ENCODE peak calls at places on chromosome 21, in four cellular contexts. A is coronary artery, V is fibroblast of mammary gland, I is OCI-LY7. X is an unnamed sample.

GRCh38 chr21:43369124-43369523 is 57.8 kb downstream of the SIK1 start:
- DNase-seq in A (no peak), V (peak; percentile 76), I (no peak), X (no peak)

GRCh38 chr21:29521872-29522271 is 223.2 kb downstream of the BACH1 start:
- DNase-seq in A (no peak), V (no peak), I (no peak), X (no peak)

GRCh38 chr21:43190544-43191340 is 21.9 kb downstream of the CRYAA start:
- DNase-seq in A (peak; percentile 63), V (no peak), I (no peak), X (peak; percentile 76)

GRCh38 chr21:33212159-33212851 is 17.4 kb upstream of the IFNAR2 start:
- DNase-seq in A (no peak), V (peak; percentile 70), I (peak; percentile 87), X (no peak)

GRCh38 chr21:42839271-42840231 is 39.8 kb downstream of the WDR4 start:
- DNase-seq in A (peak; percentile 56), V (no peak), I (no peak), X (peak; percentile 80)

GRCh38 chr21:14773777-14774345 is 227.7 kb upstream of the SAMSN1 start:
- DNase-seq in A (no peak), V (peak; percentile 48), I (peak; percentile 63), X (no peak)

GRCh38 chr21:27300770-27301169 is 333.9 kb upstream of the ADAMTS5 start:
- DNase-seq in A (no peak), V (peak; percentile 82), I (no peak), X (no peak)

GRCh38 chr21:32916522-32917099 is 109.1 kb upstream of the OLIG2 start:
- DNase-seq in A (no peak), V (peak; percentile 5), I (peak; percentile 31), X (no peak)

GRCh38 chr21:42818328-42818749 is 61.0 kb downstream of the WDR4 start:
- DNase-seq in A (peak; percentile 59), V (peak; percentile 51), I (peak; percentile 41), X (peak; percentile 86)

GRCh38 chr21:29939859-29940245 is at the start of gene GRIK1:
- DNase-seq in A (no peak), V (peak; percentile 2), I (no peak), X (no peak)

GRCh38 chr21:28974531-28975227 is 18.0 kb downstream of the LTN1 start:
- DNase-seq in A (no peak), V (no peak), I (no peak), X (no peak)

GRCh38 chr21:25373126-25374082 is 233.9 kb downstream of the MRPL39 start:
- DNase-seq in A (no peak), V (no peak), I (no peak), X (no peak)

GRCh38 chr21:32861871-32862270 is 90.3 kb upstream of the PAXBP1 start:
- DNase-seq in A (no peak), V (peak; percentile 78), I (no peak), X (no peak)

DNA sequence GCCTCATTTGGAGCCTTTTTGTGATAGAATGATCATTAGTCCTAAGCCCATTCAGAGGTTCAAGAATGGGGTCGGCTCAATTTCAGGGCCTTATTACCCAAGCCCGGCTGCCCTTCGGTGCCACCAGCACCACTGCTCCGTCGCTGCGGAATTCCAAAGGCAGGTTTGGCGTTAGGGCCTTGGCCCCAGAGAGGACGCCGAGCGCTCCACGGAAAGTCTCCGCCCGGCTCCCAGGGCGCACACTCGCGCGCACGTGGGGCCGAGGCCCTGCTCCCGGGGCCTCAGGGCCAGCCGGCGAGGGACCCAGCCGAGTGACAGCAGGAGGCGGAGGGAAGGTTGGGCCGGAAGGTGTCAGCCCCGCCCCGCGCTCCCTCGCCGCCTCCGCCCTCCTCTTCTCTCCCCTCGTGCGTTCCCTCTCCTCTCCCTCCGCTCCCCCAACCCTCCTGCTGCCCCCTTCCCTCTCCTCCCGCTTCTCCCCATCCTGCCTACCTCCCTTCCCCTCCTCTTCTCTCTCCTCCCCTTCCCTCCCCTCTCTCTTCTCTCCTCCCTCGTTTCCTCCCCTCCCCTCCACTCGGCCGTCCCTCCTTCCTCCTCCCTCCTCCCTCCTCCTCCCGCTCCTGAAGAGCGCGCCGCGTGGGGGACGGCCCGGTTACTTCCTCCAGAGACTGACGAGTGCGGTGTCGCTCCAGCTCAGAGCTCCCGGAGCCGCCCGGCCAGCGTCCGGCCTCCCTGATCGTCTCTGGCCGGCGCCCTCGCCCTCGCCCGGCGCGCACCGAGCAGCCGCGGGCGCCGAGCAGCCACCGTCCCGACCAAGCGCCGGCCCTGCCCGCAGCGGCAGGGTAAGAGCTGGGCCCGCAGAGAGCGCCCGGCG is at the start of gene ETS2:
- DNase-seq in A (peak; percentile 95), V (peak; percentile 88), I (peak; percentile 83), X (peak; percentile 91)
- TF ChIP-seq CTCF in A (no peak), V (no peak), I (peak; percentile 35), X (no peak)

DNA sequence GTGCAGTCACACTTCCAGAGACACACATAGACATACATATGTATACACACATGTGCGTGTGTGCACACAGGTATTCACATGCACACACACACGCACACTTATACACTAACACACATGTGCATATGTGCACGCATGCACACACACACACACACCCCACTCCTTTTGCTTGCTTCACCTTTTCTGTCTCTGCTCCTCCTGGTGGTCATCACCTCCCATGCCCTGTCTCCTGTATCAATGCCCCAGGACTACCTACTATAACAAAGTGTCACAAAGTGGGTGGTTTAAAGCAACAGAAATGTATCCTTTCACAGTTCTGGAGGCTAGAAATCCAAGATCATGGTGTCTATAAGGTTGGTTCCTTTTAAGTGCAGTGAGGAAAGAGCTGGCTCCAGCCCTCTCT is 27.4 kb downstream of the ETS2 start:
- DNase-seq in A (no peak), V (no peak), I (no peak), X (peak; percentile 42)
- TF ChIP-seq CTCF in A (no peak), V (peak; percentile 4), I (no peak), X (no peak)

GRCh38 chr21:45267390-45267760 is 20.3 kb downstream of the POFUT2 start:
- DNase-seq in A (peak; percentile 49), V (no peak), I (no peak), X (peak; percentile 78)

GRCh38 chr21:45265721-45266517 is 21.8 kb downstream of the POFUT2 start:
- DNase-seq in A (peak; percentile 50), V (no peak), I (no peak), X (peak; percentile 82)

GRCh38 chr21:45269861-45270260 is 17.8 kb downstream of the POFUT2 start:
- DNase-seq in A (peak; percentile 50), V (no peak), I (no peak), X (no peak)

GRCh38 chr21:45266518-45267389 is 20.9 kb downstream of the POFUT2 start:
- DNase-seq in A (no peak), V (no peak), I (no peak), X (peak; percentile 71)

DNA sequence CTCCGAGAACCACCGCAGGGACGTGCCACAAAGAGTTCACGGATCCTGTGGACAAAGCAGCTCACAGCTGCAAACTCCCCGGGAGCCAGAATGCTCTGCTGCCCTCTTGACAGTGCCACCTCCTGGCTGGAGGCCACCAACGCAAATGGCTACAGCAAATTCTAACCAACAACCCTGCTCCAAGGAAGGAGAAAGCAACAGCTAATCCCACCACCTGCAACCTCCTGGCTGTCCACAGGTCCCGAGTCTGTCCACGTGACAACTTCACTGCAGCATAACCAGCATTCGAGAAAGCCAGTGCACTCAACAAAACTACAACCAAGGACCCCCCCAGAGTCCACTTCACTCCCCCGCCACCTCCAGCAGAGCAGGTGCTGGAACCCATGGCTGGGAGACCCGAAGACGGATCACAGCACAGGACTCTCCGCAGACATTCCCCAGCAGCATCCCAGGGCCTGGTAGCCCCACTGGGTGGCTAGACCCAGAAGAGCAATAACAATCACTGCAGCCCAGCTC is 17.3 kb downstream of the POFUT2 start:
- DNase-seq in A (peak; percentile 54), V (no peak), I (no peak), X (no peak)
- TF ChIP-seq CTCF in A (no peak), V (peak; percentile 29), I (peak; percentile 26), X (peak; percentile 26)

DNA sequence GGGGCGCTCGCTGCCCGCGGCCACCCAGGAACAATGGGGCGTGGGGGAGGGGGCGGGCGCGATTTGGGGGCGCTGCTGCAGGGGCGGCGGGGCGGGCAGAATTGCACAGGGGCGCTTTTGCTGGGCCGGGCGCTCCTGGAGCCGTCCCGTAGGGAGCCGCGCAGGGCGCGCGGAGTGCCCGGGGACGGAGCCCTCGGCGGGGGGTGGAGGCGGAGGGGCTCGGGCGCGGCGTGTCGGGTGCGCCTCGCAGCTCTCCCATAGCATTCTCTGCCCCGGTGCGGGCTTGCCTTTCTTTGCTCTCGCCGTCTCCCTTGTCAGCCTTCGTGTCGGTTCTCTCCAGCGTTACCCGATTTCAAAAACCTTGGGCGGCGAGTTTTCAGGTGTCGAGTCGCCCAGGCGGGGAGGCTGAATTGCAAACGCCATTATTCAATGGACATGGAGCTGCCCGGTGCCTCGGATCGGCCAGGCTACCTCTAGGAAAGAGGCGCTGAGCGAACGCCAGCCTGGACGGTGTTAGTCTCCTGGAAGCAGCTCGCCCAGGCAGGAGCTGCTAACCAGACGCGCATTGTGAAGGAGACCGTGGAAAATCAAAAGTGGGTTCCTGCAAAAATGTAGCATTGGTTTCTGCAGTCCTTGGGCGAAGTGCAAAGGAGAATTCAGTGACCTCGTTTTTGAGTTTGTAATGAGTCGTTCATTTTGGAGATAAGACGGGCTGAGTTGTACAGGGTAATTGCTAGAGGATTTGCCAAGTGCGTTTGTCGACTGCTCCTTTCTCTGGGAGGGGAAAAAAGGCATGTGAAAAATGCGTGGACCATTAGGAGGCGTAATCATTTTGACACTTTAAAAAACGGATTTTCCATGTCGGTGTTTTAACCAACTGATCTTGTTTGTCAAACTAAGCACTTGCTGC is 626 bp downstream of the CXADR start:
- DNase-seq in A (no peak), V (peak; percentile 16), I (peak; percentile 57), X (no peak)
- TF ChIP-seq CTCF in A (no peak), V (no peak), I (peak; percentile 53), X (no peak)

DNA sequence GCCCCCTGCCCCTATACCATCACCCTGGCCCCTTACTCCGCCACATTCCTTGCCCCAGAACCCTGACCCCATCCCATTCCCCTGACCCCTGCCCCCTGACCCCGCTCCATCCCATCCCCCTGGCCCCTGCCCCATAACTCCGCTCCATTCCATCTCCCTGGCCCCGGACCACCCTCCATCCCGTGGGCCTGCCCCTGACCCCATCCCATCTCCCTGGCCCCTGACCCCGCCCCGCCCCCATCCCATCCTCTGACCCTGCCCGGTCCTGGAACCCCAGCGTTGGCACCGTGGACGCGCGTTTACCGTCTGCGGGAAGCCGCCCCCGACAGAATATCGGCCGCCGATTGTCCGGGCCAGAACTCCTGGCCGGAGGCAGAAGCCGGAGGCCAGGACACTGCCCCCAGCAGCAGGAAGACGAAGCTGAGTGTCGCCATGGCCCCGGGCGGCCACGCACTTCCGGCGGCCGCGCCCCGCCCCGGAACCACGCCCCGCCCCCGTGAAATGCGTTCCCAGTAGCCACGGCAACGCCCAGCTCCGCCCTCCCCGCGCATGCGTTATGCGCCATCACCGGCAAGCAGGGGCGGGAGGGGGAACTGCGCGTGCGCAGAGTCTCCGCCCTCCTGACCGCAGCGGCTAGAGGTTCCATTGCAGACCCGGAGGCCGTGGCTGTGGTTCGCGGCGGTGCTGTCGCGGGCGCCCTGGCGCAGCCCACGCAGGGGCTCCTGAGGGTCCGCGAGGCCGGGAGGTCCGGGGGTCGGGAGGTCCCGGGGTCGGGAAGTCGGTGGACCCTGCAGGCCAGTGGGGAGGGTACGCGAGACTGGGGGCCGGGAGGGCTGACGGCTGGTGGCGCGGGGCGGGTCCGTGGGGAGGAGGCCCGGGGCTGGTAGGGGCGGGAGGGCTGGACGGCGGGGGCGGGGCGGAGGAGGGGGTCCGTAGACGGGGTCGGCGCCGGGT is at the start of gene POFUT2:
- DNase-seq in A (peak; percentile 98), V (peak; percentile 91), I (peak; percentile 95), X (peak; percentile 100)
- TF ChIP-seq CTCF in A (no peak), V (no peak), I (no peak), X (no peak)

X was measured in osteocyte.